ENCODE peak calls at places on chromosome 7, in ten cellular contexts. V is upper lobe of left lung; M is kidney epithelial cell; J is Calu3; O is HCT116; E is B cell; Z is fibroblast of mammary gland; U is CD8-positive, alpha-beta T cell; Q is sigmoid colon; W is neural crest cell. H is an unnamed sample.

GRCh38 chr7:129515381-129515780 is 13.1 kb downstream of the SMKR1 start:
- DNase-seq in O (no peak), Q (no peak), J (no peak), E (no peak), V (no peak), M (no peak), U (no peak), W (no peak), Z (no peak), H (no peak)

GRCh38 chr7:114822131-114822530 is 99.8 kb upstream of the MDFIC start:
- DNase-seq in E (no peak), U (no peak), Z (no peak), Q (no peak), O (no peak), W (no peak), M (no peak), V (no peak), J (no peak), H (no peak)

GRCh38 chr7:155882596-155882995 is 70.3 kb upstream of the SHH start:
- DNase-seq in J (no peak), V (no peak), Q (no peak), Z (peak), E (no peak), O (no peak), M (no peak), U (no peak), W (no peak), H (no peak)

GRCh38 chr7:134886353-134887057 is 99.8 kb upstream of the AGBL3 start:
- DNase-seq in Z (peak), U (no peak), O (no peak), V (no peak), E (no peak), M (no peak), Q (peak), J (no peak), W (no peak), H (no peak)

GRCh38 chr7:25885057-25885576 is 266.9 kb upstream of the NFE2L3 start:
- DNase-seq in J (no peak), U (no peak), V (no peak), M (no peak), E (no peak), O (no peak), Z (no peak), W (no peak), Q (no peak), H (no peak)

GRCh38 chr7:12803542-12803941 is 116.1 kb downstream of the ARL4A start:
- DNase-seq in M (no peak), E (no peak), Z (no peak), O (no peak), U (no peak), Q (no peak), V (no peak), W (no peak), J (no peak), H (no peak)

GRCh38 chr7:107091306-107091705 is 46.8 kb downstream of the PRKAR2B start:
- DNase-seq in M (no peak), V (no peak), E (no peak), Z (no peak), W (no peak), J (no peak), Q (no peak), U (no peak), O (no peak), H (no peak)

GRCh38 chr7:30430300-30430699 is 48.3 kb downstream of the NOD1 start:
- DNase-seq in Z (no peak), U (no peak), M (no peak), V (peak), J (peak), Q (peak), W (no peak), O (no peak), E (no peak), H (no peak)

GRCh38 chr7:150722403-150723065 is 6.1 kb downstream of the GIMAP1 start:
- DNase-seq in J (no peak), V (no peak), U (no peak), O (no peak), M (no peak), W (no peak), Z (no peak), E (no peak), Q (no peak), H (no peak)

GRCh38 chr7:16395121-16395520 is 26.2 kb downstream of the CRPPA start:
- DNase-seq in Q (no peak), O (no peak), M (no peak), W (no peak), E (no peak), J (no peak), U (no peak), Z (no peak), V (no peak), H (no peak)

GRCh38 chr7:105250239-105250638 is 138.5 kb downstream of the SRPK2 start:
- DNase-seq in V (no peak), U (no peak), M (no peak), Q (no peak), E (no peak), W (no peak), Z (peak), O (no peak), J (no peak), H (no peak)

GRCh38 chr7:155553871-155554270 is 7.5 kb upstream of the CNPY1 start:
- DNase-seq in U (no peak), W (no peak), O (no peak), Q (no peak), V (no peak), E (no peak), M (no peak), J (no peak), Z (no peak), H (no peak)

GRCh38 chr7:64863021-64863420 is 40.1 kb upstream of the ZNF273 start:
- DNase-seq in Q (no peak), M (no peak), E (no peak), Z (no peak), W (no peak), O (no peak), J (no peak), U (no peak), V (no peak), H (no peak)

GRCh38 chr7:107446988-107447387 is 22.9 kb upstream of the GPR22 start:
- DNase-seq in M (no peak), O (no peak), W (no peak), J (no peak), Q (no peak), Z (peak), E (no peak), V (no peak), U (no peak), H (no peak)

GRCh38 chr7:155797262-155798250 is 14.7 kb downstream of the SHH start:
- DNase-seq in V (no peak), E (no peak), J (no peak), W (no peak), U (no peak), Q (no peak), Z (no peak), M (no peak), O (no peak), H (no peak)

GRCh38 chr7:27424231-27424630 is 181.6 kb downstream of the EVX1 start:
- DNase-seq in O (no peak), M (no peak), W (no peak), Q (no peak), U (no peak), E (no peak), Z (no peak), J (peak), V (no peak), H (no peak)

GRCh38 chr7:13024323-13024722 is 336.9 kb downstream of the ARL4A start:
- DNase-seq in W (no peak), Q (no peak), M (no peak), U (no peak), J (no peak), O (no peak), V (no peak), Z (peak), E (no peak), H (no peak)

GRCh38 chr7:91554893-91555292 is 290.7 kb downstream of the FZD1 start:
- DNase-seq in O (no peak), M (no peak), V (no peak), E (no peak), Z (no peak), J (no peak), W (no peak), U (no peak), Q (no peak), H (no peak)
- TF ChIP-seq CTCF in O (no peak), M (no peak), V (no peak), E (no peak), Z (no peak), J (no peak), W (no peak), U (no peak), Q (no peak), H (no peak)

GRCh38 chr7:158443688-158444483 is 143.7 kb downstream of the PTPRN2 start:
- DNase-seq in O (no peak), J (no peak), Q (no peak), Z (no peak), V (no peak), E (no peak), W (no peak), M (no peak), U (no peak), H (no peak)

GRCh38 chr7:158442260-158442659 is 145.4 kb downstream of the PTPRN2 start:
- DNase-seq in Z (no peak), V (no peak), O (peak), Q (no peak), W (no peak), E (no peak), U (no peak), M (no peak), J (no peak), H (no peak)

GRCh38 chr7:158444501-158445420 is 142.9 kb downstream of the PTPRN2 start:
- DNase-seq in J (no peak), M (no peak), U (no peak), O (no peak), E (no peak), Z (no peak), W (no peak), Q (no peak), V (no peak), H (no peak)

GRCh38 chr7:158445421-158446175 is 142.0 kb downstream of the PTPRN2 start:
- DNase-seq in J (no peak), W (no peak), U (no peak), V (no peak), M (no peak), E (no peak), O (no peak), Q (no peak), Z (no peak), H (no peak)

GRCh38 chr7:158443014-158443687 is 144.5 kb downstream of the PTPRN2 start:
- DNase-seq in E (no peak), O (no peak), Z (no peak), V (no peak), J (no peak), W (no peak), U (no peak), M (no peak), Q (no peak), H (no peak)
- TF ChIP-seq CTCF in E (no peak), O (no peak), Z (no peak), V (no peak), J (no peak), W (no peak), U (no peak), M (no peak), Q (no peak), H (no peak)

GRCh38 chr7:2596636-2597635 is 34.9 kb upstream of the TTYH3 start:
- DNase-seq in U (no peak), M (no peak), J (no peak), O (no peak), Z (no peak), W (no peak), V (no peak), Q (no peak), E (no peak), H (no peak)
- TF ChIP-seq CTCF in U (no peak), M (no peak), J (no peak), O (no peak), Z (no peak), W (no peak), V (no peak), Q (no peak), E (no peak), H (no peak)

DNA sequence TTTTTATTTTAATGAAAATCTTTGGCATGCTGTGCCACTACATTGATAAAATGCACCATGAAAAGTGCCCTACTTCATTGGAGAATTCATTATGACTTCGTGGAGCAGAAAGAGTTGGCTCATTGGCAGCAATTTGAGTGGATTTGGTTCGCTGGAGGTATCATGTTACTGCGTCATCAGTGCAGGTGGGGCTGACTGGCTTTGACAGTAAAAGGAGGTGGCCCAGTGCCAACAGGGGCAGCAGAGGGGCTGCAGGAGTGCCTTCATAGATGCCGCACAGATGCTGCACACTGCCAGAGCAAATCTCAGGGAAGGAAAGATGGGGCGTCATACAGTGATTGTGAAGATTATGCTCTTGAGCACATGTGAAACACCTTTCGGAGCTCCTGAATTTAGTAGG is 22.2 kb downstream of the FZD1 start:
- DNase-seq in V (no peak), Q (no peak), J (no peak), Z (no peak), U (no peak), E (no peak), O (no peak), M (no peak), W (no peak), H (no peak)
- TF ChIP-seq CTCF in V (no peak), Q (no peak), J (no peak), Z (no peak), U (no peak), E (no peak), O (no peak), M (no peak), W (no peak), H (no peak)

H was measured in GM12864.